ENCODE peak calls at places on chromosomes 11 and 22, in six cellular contexts. P is K562; M is CD8-positive, alpha-beta T cell; V is PC-3; G is bronchial epithelial cell; K is fibroblast of mammary gland. C is an unnamed sample.

GRCh38 chr11:102664001-102664752 is 39.0 kb upstream of the MMP20 start:
- DNase-seq in P (no peak), G (no peak), V (peak), K (no peak), M (peak), C (no peak)

GRCh38 chr22:39249081-39249704 is 4.4 kb upstream of the PDGFB start:
- DNase-seq in P (no peak), G (no peak), M (no peak), V (no peak), K (no peak), C (peak)

GRCh38 chr11:93498099-93499040 is 44.8 kb downstream of the SMCO4 start:
- DNase-seq in P (no peak), M (no peak), V (peak), K (peak), G (no peak), C (no peak)

GRCh38 chr11:22337571-22338464 is at the start of gene SLC17A6:
- DNase-seq in K (peak), M (no peak), P (no peak), V (peak), G (peak), C (no peak)

GRCh38 chr11:11845066-11845465 is 3.3 kb downstream of the USP47 start:
- DNase-seq in G (peak), M (no peak), K (no peak), P (no peak), V (peak), C (no peak)

GRCh38 chr11:117313828-117314768 is 2.0 kb downstream of the BACE1 start:
- DNase-seq in M (no peak), G (no peak), V (no peak), K (no peak), P (no peak), C (no peak)

GRCh38 chr11:66113132-66113856 is 43.2 kb downstream of the PACS1 start:
- DNase-seq in P (no peak), V (peak), G (peak), M (no peak), K (peak), C (no peak)

GRCh38 chr22:40156001-40156516 is 21.7 kb upstream of the TNRC6B start:
- DNase-seq in M (no peak), G (peak), V (peak), K (peak), P (peak), C (peak)

GRCh38 chr11:44226945-44227344 is 83.0 kb downstream of the ALX4 start:
- DNase-seq in G (no peak), P (no peak), V (no peak), K (no peak), M (no peak), C (no peak)

GRCh38 chr11:8927233-8927632 is 5.5 kb downstream of the C11orf16 start:
- DNase-seq in K (no peak), G (no peak), P (no peak), V (no peak), M (no peak), C (no peak)

GRCh38 chr11:28697920-28698827 is 590.0 kb downstream of the METTL15 start:
- DNase-seq in P (peak), M (no peak), V (peak), K (peak), G (peak), C (peak)

GRCh38 chr11:20035701-20036601 is 124.3 kb downstream of the DBX1 start:
- DNase-seq in G (peak), M (no peak), P (no peak), V (peak), K (peak), C (no peak)

GRCh38 chr11:28767574-28767973 is 659.4 kb downstream of the METTL15 start:
- DNase-seq in K (peak), G (peak), P (no peak), V (peak), M (no peak), C (no peak)

GRCh38 chr11:70863186-70863585 is 389.2 kb downstream of the SHANK2 start:
- DNase-seq in M (no peak), P (no peak), V (no peak), K (no peak), G (no peak), C (peak)

GRCh38 chr22:40904101-40904500 is 42.2 kb upstream of the DNAJB7 start:
- DNase-seq in K (no peak), V (peak), G (peak), M (no peak), P (no peak), C (no peak)

GRCh38 chr22:37228106-37229011 is 15.7 kb downstream of the RAC2 start:
- DNase-seq in M (peak), P (no peak), K (no peak), G (peak), V (peak), C (peak)

GRCh38 chr11:32068134-32068533 is 22.7 kb upstream of the RCN1 start:
- DNase-seq in K (peak), M (no peak), P (no peak), G (no peak), V (no peak), C (no peak)

GRCh38 chr11:32032478-32032877 is 58.4 kb upstream of the RCN1 start:
- DNase-seq in G (peak), P (no peak), M (no peak), V (peak), K (peak), C (no peak)

GRCh38 chr11:70733327-70734325 is 335.3 kb downstream of the CTTN start:
- DNase-seq in G (no peak), V (no peak), P (no peak), K (no peak), M (no peak), C (no peak)

GRCh38 chr11:130121430-130121978 is 38.1 kb upstream of the ST14 start:
- DNase-seq in K (peak), V (no peak), G (peak), M (peak), P (no peak), C (no peak)

GRCh38 chr11:63708764-63709163 is 27.5 kb downstream of the RTN3 start:
- DNase-seq in K (no peak), M (no peak), V (no peak), P (no peak), G (no peak), C (no peak)

GRCh38 chr11:63711838-63712237 is 30.5 kb downstream of the RTN3 start:
- DNase-seq in M (no peak), G (no peak), K (no peak), V (no peak), P (no peak), C (no peak)

GRCh38 chr11:63713776-63714175 is 32.5 kb downstream of the RTN3 start:
- DNase-seq in P (no peak), K (no peak), V (no peak), M (no peak), G (no peak), C (no peak)

GRCh38 chr11:63709336-63709735 is 28.0 kb downstream of the RTN3 start:
- DNase-seq in V (no peak), K (no peak), M (no peak), P (no peak), G (no peak), C (no peak)

GRCh38 chr11:63710476-63711217 is 29.3 kb downstream of the RTN3 start:
- DNase-seq in P (no peak), M (no peak), V (peak), G (no peak), K (peak), C (no peak)
- TF ChIP-seq CTCF in P (peak), M (no peak), V (no peak), G (no peak), K (peak), C (no peak)

DNA sequence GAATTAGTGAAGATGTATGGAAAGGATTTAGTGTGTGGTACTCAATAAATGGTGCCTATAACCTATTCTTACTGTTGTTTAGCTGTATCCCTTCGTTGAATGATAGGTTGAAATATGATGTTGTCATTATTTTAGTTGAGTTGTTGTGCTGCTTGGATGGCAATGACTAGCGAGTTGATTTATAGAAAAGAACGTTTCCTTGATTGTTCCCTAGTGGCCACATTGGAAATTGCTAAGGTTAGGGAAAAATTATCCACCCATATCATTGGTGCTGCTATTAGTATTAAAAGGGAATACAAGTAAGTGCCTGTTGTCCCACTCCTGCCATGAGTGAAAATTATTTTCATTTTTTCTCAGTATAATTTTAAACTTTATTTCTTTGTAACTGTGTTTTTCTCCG is 14.5 kb downstream of the EMSY start:
- DNase-seq in M (no peak), V (peak), G (peak), K (no peak), P (peak), C (no peak)
- TF ChIP-seq CTCF in M (no peak), V (peak), G (peak), K (peak), P (no peak), C (peak)

GRCh38 chr22:45092644-45093043 is 71.1 kb upstream of the NUP50 start:
- DNase-seq in M (no peak), G (no peak), V (no peak), P (no peak), K (no peak), C (no peak)
- TF ChIP-seq CTCF in M (no peak), G (no peak), V (no peak), P (no peak), K (no peak), C (no peak)

DNA sequence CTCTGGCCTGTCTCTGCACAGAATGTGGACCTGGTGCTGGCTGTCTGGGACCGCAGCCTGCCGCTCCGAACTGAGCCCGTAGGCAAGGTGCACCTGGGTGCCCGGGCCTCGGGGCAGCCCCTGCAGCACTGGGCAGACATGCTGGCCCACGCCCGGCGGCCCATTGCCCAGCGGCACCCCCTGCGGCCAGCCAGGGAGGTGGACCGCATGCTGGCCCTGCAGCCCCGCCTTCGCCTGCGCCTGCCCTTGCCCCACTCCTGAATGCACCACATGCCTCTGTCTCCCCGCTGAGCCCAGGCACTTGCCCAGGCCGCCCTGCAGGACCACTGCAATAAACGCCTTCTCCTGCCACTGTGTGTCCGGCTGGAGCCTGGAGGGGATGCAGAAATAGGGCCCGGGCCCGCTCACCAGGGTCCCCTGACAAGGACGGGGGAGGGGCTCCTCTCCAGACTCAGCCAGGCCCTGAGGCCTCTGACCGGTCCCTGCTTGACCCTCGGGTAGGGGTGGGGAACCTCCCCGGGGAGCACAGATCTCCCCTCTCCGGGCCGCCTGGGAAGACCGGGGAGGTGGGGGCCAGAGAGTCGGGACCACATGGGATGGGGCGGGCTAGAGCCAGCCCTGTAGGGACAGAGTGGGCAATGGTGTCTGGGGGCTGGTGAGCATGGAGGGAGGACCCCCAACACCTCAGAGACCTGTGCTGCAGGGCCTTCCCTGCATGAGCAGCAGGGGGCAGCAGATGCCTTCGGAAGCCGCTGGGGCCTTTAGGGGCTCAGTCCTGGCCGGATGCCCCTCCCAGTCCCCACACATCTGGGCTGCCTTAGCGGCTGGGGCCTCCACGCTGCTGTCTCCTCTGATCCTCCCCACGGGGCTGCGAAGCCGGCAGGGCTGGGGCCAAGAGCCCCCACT is 1.4 kb upstream of the TNNI2 start:
- DNase-seq in K (peak), G (peak), P (peak), M (peak), V (peak), C (peak)
- TF ChIP-seq CTCF in K (peak), G (peak), P (peak), M (peak), V (peak), C (peak)

GRCh38 chr22:32410459-32410858 is 1.6 kb downstream of the RTCB start:
- DNase-seq in V (peak), P (no peak), K (no peak), M (no peak), G (peak), C (no peak)
- TF ChIP-seq CTCF in V (no peak), P (no peak), K (no peak), M (no peak), G (no peak), C (no peak)

C was measured in psoas muscle.